ENCODE peak calls at places on chromosomes 16 and 17, in five cellular contexts. One of them, this sample, is unnamed.

GRCh38 chr17:79678856-79679255 is 51.9 kb upstream of the ENPP7 start:
- DNase-seq in RWPE1: no peak
- DNase-seq in body of pancreas: no peak
- DNase-seq in cardiac fibroblast: no peak
- DNase-seq in nephron progenitor cell: no peak
- DNase-seq in this sample: no peak

GRCh38 chr16:71709231-71709781 is 15.2 kb downstream of the PHLPP2 start:
- DNase-seq in nephron progenitor cell: no peak
- DNase-seq in RWPE1: peak
- DNase-seq in cardiac fibroblast: peak
- DNase-seq in body of pancreas: no peak
- DNase-seq in this sample: no peak

GRCh38 chr17:62737513-62737912 is 70.6 kb downstream of the MARCHF10 start:
- DNase-seq in body of pancreas: no peak
- DNase-seq in cardiac fibroblast: no peak
- DNase-seq in nephron progenitor cell: no peak
- DNase-seq in RWPE1: no peak
- DNase-seq in this sample: no peak

GRCh38 chr17:27206447-27206846 is 87.5 kb upstream of the WSB1 start:
- DNase-seq in nephron progenitor cell: no peak
- DNase-seq in body of pancreas: no peak
- DNase-seq in cardiac fibroblast: peak
- DNase-seq in RWPE1: no peak
- DNase-seq in this sample: no peak

GRCh38 chr17:38742431-38743308 is 5.5 kb downstream of the PCGF2 start:
- DNase-seq in cardiac fibroblast: peak
- DNase-seq in RWPE1: no peak
- DNase-seq in nephron progenitor cell: no peak
- DNase-seq in body of pancreas: peak
- DNase-seq in this sample: no peak

GRCh38 chr16:3004319-3004718 is 8.4 kb upstream of the CLDN9 start:
- DNase-seq in body of pancreas: no peak
- DNase-seq in nephron progenitor cell: peak
- DNase-seq in cardiac fibroblast: no peak
- DNase-seq in RWPE1: no peak
- DNase-seq in this sample: no peak

GRCh38 chr17:34673516-34673915 is 94.1 kb downstream of the TMEM132E start:
- DNase-seq in cardiac fibroblast: no peak
- DNase-seq in RWPE1: no peak
- DNase-seq in body of pancreas: no peak
- DNase-seq in nephron progenitor cell: no peak
- DNase-seq in this sample: no peak

GRCh38 chr16:23148513-23149266 is 562 bp downstream of the USP31 start:
- DNase-seq in body of pancreas: peak
- DNase-seq in RWPE1: peak
- DNase-seq in nephron progenitor cell: peak
- DNase-seq in cardiac fibroblast: peak
- DNase-seq in this sample: peak

GRCh38 chr17:70621593-70621992 is 452.3 kb downstream of the KCNJ2 start:
- DNase-seq in nephron progenitor cell: no peak
- DNase-seq in cardiac fibroblast: peak
- DNase-seq in RWPE1: no peak
- DNase-seq in body of pancreas: no peak
- DNase-seq in this sample: no peak

GRCh38 chr16:10338426-10338825 is 47.4 kb upstream of the ATF7IP2 start:
- DNase-seq in RWPE1: no peak
- DNase-seq in body of pancreas: no peak
- DNase-seq in nephron progenitor cell: no peak
- DNase-seq in cardiac fibroblast: no peak
- DNase-seq in this sample: no peak

GRCh38 chr16:62940573-62940972 is 904.3 kb upstream of the CDH8 start:
- DNase-seq in body of pancreas: no peak
- DNase-seq in RWPE1: no peak
- DNase-seq in nephron progenitor cell: peak
- DNase-seq in cardiac fibroblast: no peak
- DNase-seq in this sample: no peak

GRCh38 chr17:72376486-72377345 is 255.9 kb downstream of the SOX9 start:
- DNase-seq in body of pancreas: no peak
- DNase-seq in cardiac fibroblast: no peak
- DNase-seq in RWPE1: no peak
- DNase-seq in nephron progenitor cell: peak
- DNase-seq in this sample: no peak

GRCh38 chr16:83338941-83339340 is 468.8 kb upstream of the HSBP1 start:
- DNase-seq in RWPE1: no peak
- DNase-seq in body of pancreas: no peak
- DNase-seq in nephron progenitor cell: no peak
- DNase-seq in cardiac fibroblast: peak
- DNase-seq in this sample: no peak

GRCh38 chr16:11265124-11265523 is 4.0 kb downstream of the TNP2 start:
- DNase-seq in nephron progenitor cell: no peak
- DNase-seq in cardiac fibroblast: no peak
- DNase-seq in body of pancreas: no peak
- DNase-seq in RWPE1: no peak
- DNase-seq in this sample: no peak

GRCh38 chr17:76740329-76741118 is 2.6 kb downstream of the MFSD11 start:
- DNase-seq in cardiac fibroblast: peak
- DNase-seq in nephron progenitor cell: no peak
- DNase-seq in body of pancreas: no peak
- DNase-seq in RWPE1: no peak
- DNase-seq in this sample: no peak

GRCh38 chr17:12627177-12627629 is 38.5 kb upstream of the MYOCD start:
- DNase-seq in cardiac fibroblast: peak
- DNase-seq in RWPE1: peak
- DNase-seq in body of pancreas: no peak
- DNase-seq in nephron progenitor cell: no peak
- DNase-seq in this sample: no peak

GRCh38 chr17:80003969-80004368 is 31.7 kb downstream of the TBC1D16 start:
- DNase-seq in nephron progenitor cell: no peak
- DNase-seq in RWPE1: no peak
- DNase-seq in body of pancreas: no peak
- DNase-seq in cardiac fibroblast: no peak
- DNase-seq in this sample: no peak

GRCh38 chr17:731943-732787 is at the start of gene TLCD3A:
- DNase-seq in cardiac fibroblast: peak
- DNase-seq in RWPE1: peak
- DNase-seq in nephron progenitor cell: peak
- DNase-seq in body of pancreas: peak
- DNase-seq in this sample: peak

GRCh38 chr16:2673066-2673999 is 9.0 kb upstream of the KCTD5 start:
- DNase-seq in body of pancreas: peak
- DNase-seq in cardiac fibroblast: peak
- DNase-seq in nephron progenitor cell: peak
- DNase-seq in RWPE1: peak
- DNase-seq in this sample: peak

GRCh38 chr16:30722443-30722842 is 23.5 kb downstream of the SRCAP start:
- DNase-seq in RWPE1: no peak
- DNase-seq in body of pancreas: no peak
- DNase-seq in nephron progenitor cell: no peak
- DNase-seq in cardiac fibroblast: no peak
- DNase-seq in this sample: no peak

GRCh38 chr16:49092704-49093103 is 188.9 kb downstream of the CBLN1 start:
- DNase-seq in nephron progenitor cell: no peak
- DNase-seq in body of pancreas: no peak
- DNase-seq in RWPE1: no peak
- DNase-seq in cardiac fibroblast: no peak
- DNase-seq in this sample: no peak

GRCh38 chr17:38621538-38621937 is 15.8 kb upstream of the SRCIN1 start:
- DNase-seq in cardiac fibroblast: no peak
- DNase-seq in RWPE1: no peak
- DNase-seq in body of pancreas: no peak
- DNase-seq in nephron progenitor cell: no peak
- DNase-seq in this sample: no peak

GRCh38 chr17:260031-260791 is 78.8 kb upstream of the DOC2B start:
- DNase-seq in body of pancreas: peak
- DNase-seq in cardiac fibroblast: no peak
- DNase-seq in RWPE1: no peak
- DNase-seq in nephron progenitor cell: no peak
- DNase-seq in this sample: no peak

GRCh38 chr17:34547453-34548063 is 31.8 kb upstream of the TMEM132E start:
- DNase-seq in body of pancreas: no peak
- DNase-seq in RWPE1: no peak
- DNase-seq in cardiac fibroblast: no peak
- DNase-seq in nephron progenitor cell: no peak
- DNase-seq in this sample: no peak

GRCh38 chr17:77370536-77370935 is 229.8 kb downstream of the SEC14L1 start:
- DNase-seq in nephron progenitor cell: peak
- DNase-seq in cardiac fibroblast: no peak
- DNase-seq in body of pancreas: no peak
- DNase-seq in RWPE1: no peak
- DNase-seq in this sample: no peak

GRCh38 chr17:9520649-9521435 is 54.8 kb downstream of the STX8 start:
- DNase-seq in cardiac fibroblast: no peak
- DNase-seq in RWPE1: no peak
- DNase-seq in nephron progenitor cell: no peak
- DNase-seq in body of pancreas: no peak
- DNase-seq in this sample: no peak

GRCh38 chr17:45225964-45226530 is 4.4 kb downstream of the FMNL1 start:
- DNase-seq in cardiac fibroblast: peak
- DNase-seq in body of pancreas: peak
- DNase-seq in nephron progenitor cell: no peak
- DNase-seq in RWPE1: no peak
- DNase-seq in this sample: peak

GRCh38 chr16:48160575-48160974 is 4.8 kb upstream of the ABCC12 start:
- DNase-seq in cardiac fibroblast: peak
- DNase-seq in body of pancreas: no peak
- DNase-seq in RWPE1: no peak
- DNase-seq in nephron progenitor cell: no peak
- DNase-seq in this sample: no peak

GRCh38 chr16:20740007-20740883 is 1.4 kb downstream of the THUMPD1 start:
- DNase-seq in nephron progenitor cell: no peak
- DNase-seq in RWPE1: peak
- DNase-seq in cardiac fibroblast: peak
- DNase-seq in body of pancreas: peak
- DNase-seq in this sample: no peak

GRCh38 chr17:81096741-81097133 is 61.8 kb downstream of the BAIAP2 start:
- DNase-seq in nephron progenitor cell: no peak
- DNase-seq in body of pancreas: no peak
- DNase-seq in cardiac fibroblast: no peak
- DNase-seq in RWPE1: no peak
- DNase-seq in this sample: no peak

GRCh38 chr17:51857052-51857593 is 301.4 kb downstream of the CA10 start:
- DNase-seq in cardiac fibroblast: no peak
- DNase-seq in RWPE1: no peak
- DNase-seq in body of pancreas: no peak
- DNase-seq in nephron progenitor cell: no peak
- DNase-seq in this sample: no peak

DNA sequence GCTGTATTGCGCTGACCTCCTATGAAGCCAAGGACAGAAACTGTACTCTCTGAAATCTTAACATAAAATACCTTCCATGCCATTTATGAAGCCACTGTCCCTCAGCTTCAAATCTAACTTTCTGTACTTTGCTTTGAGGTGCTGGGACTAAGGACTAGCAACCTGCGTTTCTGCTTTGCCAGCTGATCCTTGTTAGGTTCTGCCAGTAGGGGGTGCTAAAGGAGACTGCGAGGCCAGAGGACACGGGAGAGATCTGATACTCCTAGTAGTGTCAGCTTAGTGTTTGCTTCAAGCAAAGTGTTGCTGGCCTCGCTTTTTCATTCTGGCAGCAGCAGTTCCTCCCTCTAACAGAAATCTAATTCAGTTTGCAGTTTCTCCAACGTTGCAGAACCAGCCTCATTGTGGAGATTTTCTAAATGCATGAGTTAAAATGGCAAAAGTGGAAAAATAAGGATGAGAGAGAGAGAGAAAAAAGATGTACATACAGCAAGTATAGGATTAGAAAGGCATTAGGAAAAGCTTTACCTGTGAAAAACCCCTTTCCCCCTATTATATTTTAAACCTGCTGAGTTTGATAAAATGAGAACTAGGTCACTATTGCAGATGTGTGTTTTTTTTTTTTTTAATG is 297.5 kb downstream of the CA10 start:
- DNase-seq in RWPE1: no peak
- DNase-seq in body of pancreas: peak
- DNase-seq in cardiac fibroblast: peak
- DNase-seq in nephron progenitor cell: peak
- DNase-seq in this sample: no peak
- TF ChIP-seq CTCF in RWPE1: peak
- TF ChIP-seq CTCF in body of pancreas: peak
- TF ChIP-seq CTCF in cardiac fibroblast: peak
- TF ChIP-seq CTCF in nephron progenitor cell: peak
- TF ChIP-seq CTCF in this sample: no peak

GRCh38 chr16:4271176-4272113 is 1.4 kb downstream of the TFAP4 start:
- DNase-seq in body of pancreas: peak
- DNase-seq in cardiac fibroblast: peak
- DNase-seq in nephron progenitor cell: peak
- DNase-seq in RWPE1: peak
- DNase-seq in this sample: peak
- TF ChIP-seq CTCF in body of pancreas: no peak
- TF ChIP-seq CTCF in cardiac fibroblast: no peak
- TF ChIP-seq CTCF in nephron progenitor cell: no peak
- TF ChIP-seq CTCF in RWPE1: peak
- TF ChIP-seq CTCF in this sample: no peak

GRCh38 chr17:28641579-28641978 is 3.4 kb downstream of the BLTP2 start:
- DNase-seq in nephron progenitor cell: no peak
- DNase-seq in RWPE1: no peak
- DNase-seq in body of pancreas: no peak
- DNase-seq in cardiac fibroblast: no peak
- DNase-seq in this sample: no peak

GRCh38 chr17:28643979-28644781 is 778 bp downstream of the BLTP2 start:
- DNase-seq in body of pancreas: peak
- DNase-seq in RWPE1: peak
- DNase-seq in cardiac fibroblast: peak
- DNase-seq in nephron progenitor cell: peak
- DNase-seq in this sample: peak

GRCh38 chr17:28645576-28645939 is 600 bp upstream of the BLTP2 start:
- DNase-seq in body of pancreas: no peak
- DNase-seq in nephron progenitor cell: peak
- DNase-seq in cardiac fibroblast: no peak
- DNase-seq in RWPE1: no peak
- DNase-seq in this sample: no peak

GRCh38 chr17:28646039-28646754 is 1.2 kb upstream of the BLTP2 start:
- DNase-seq in body of pancreas: peak
- DNase-seq in nephron progenitor cell: no peak
- DNase-seq in cardiac fibroblast: peak
- DNase-seq in RWPE1: no peak
- DNase-seq in this sample: no peak

GRCh38 chr17:28644782-28645575 is at the start of gene BLTP2:
- DNase-seq in nephron progenitor cell: peak
- DNase-seq in body of pancreas: peak
- DNase-seq in RWPE1: peak
- DNase-seq in cardiac fibroblast: peak
- DNase-seq in this sample: peak
- TF ChIP-seq CTCF in nephron progenitor cell: no peak
- TF ChIP-seq CTCF in body of pancreas: peak
- TF ChIP-seq CTCF in RWPE1: no peak
- TF ChIP-seq CTCF in cardiac fibroblast: no peak
- TF ChIP-seq CTCF in this sample: no peak

DNA sequence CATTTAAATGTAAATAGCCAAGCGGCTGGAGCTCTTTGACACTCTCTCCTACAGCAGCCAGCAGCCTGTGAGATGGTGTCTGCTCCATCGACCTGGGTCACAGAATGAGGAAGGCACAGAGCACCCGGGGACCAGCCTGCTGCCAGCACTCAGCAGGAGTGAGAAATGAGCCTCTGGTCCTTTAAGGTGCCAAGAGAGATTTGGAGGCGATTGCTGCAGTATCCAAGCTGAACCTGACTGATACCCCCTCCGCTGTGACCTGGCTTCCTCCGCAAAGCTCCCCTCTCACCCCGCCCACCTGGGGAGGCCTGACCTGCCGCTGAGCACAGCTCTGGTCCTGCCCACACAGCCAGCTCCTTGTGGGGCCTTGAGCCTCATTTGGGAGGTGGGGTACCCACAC is 7.7 kb downstream of the ATP2A3 start:
- DNase-seq in cardiac fibroblast: no peak
- DNase-seq in body of pancreas: no peak
- DNase-seq in RWPE1: no peak
- DNase-seq in nephron progenitor cell: no peak
- DNase-seq in this sample: no peak
- TF ChIP-seq CTCF in cardiac fibroblast: no peak
- TF ChIP-seq CTCF in body of pancreas: no peak
- TF ChIP-seq CTCF in RWPE1: no peak
- TF ChIP-seq CTCF in nephron progenitor cell: no peak
- TF ChIP-seq CTCF in this sample: no peak